ENCODE peak calls at places on chromosomes 16 and 17, in nine cellular contexts. S is PC-3; A is activated T-cell treated with anti-CD3 and anti-CD28 coated beads for 24 hours; F is A549; R is foreskin keratinocyte; Q is H54; U is mammary epithelial cell; J is activated CD4-positive, alpha-beta memory T cell treated with anti-CD3 and anti-CD28 coated beads, Interleukin-2, amount 10 ng/mL, durations not matched to agents 7 days and 5 days; K is NCI-H1417. C is an unnamed sample.

GRCh38 chr16:72860726-72861562 is 187.0 kb downstream of the ZFHX3 start:
- DNase-seq in S (no peak), A (no peak), F (no peak), R (no peak), Q (no peak), U (no peak), J (no peak), K (no peak), C (no peak)

GRCh38 chr16:18853694-18854093 is 52.3 kb upstream of the ARL6IP1 start:
- DNase-seq in S (no peak), A (no peak), F (no peak), R (no peak), Q (no peak), U (peak), J (no peak), K (no peak), C (no peak)

GRCh38 chr17:29138991-29139682 is 41.1 kb downstream of the MYO18A start:
- DNase-seq in S (no peak), A (no peak), F (no peak), R (no peak), Q (no peak), U (no peak), J (peak), K (no peak), C (no peak)

GRCh38 chr16:4936991-4937781 is at the start of gene PPL:
- DNase-seq in S (peak), A (no peak), F (no peak), R (no peak), Q (no peak), U (peak), J (peak), K (peak), C (no peak)

GRCh38 chr17:80029235-80029974 is 6.3 kb downstream of the TBC1D16 start:
- DNase-seq in S (peak), A (no peak), F (no peak), R (no peak), Q (peak), U (peak), J (no peak), K (no peak), C (no peak)

GRCh38 chr16:86414991-86415740 is 95.2 kb upstream of the FOXF1 start:
- DNase-seq in S (no peak), A (no peak), F (no peak), R (no peak), Q (no peak), U (no peak), J (no peak), K (no peak), C (no peak)

GRCh38 chr17:39144414-39144813 is 7.0 kb downstream of the PLXDC1 start:
- DNase-seq in S (peak), A (no peak), F (no peak), R (peak), Q (no peak), U (peak), J (no peak), K (peak), C (no peak)

GRCh38 chr17:73875346-73875745 is 231.1 kb upstream of the SDK2 start:
- DNase-seq in S (no peak), A (no peak), F (no peak), R (no peak), Q (no peak), U (no peak), J (no peak), K (no peak), C (no peak)

GRCh38 chr17:27477050-27477647 is 20.9 kb downstream of the KSR1 start:
- DNase-seq in S (no peak), A (no peak), F (no peak), R (no peak), Q (no peak), U (no peak), J (no peak), K (no peak), C (no peak)

GRCh38 chr16:15037745-15038144 is 18.1 kb downstream of the NTAN1 start:
- DNase-seq in S (no peak), A (no peak), F (no peak), R (no peak), Q (no peak), U (no peak), J (no peak), K (no peak), C (no peak)

GRCh38 chr17:44763170-44763569 is 4.4 kb downstream of the ADAM11 start:
- DNase-seq in S (no peak), A (no peak), F (no peak), R (no peak), Q (no peak), U (no peak), J (no peak), K (no peak), C (no peak)

GRCh38 chr16:67302076-67302475 is 22.7 kb downstream of the PLEKHG4 start:
- DNase-seq in S (no peak), A (no peak), F (no peak), R (no peak), Q (no peak), U (no peak), J (no peak), K (no peak), C (no peak)

GRCh38 chr17:73650147-73650546 is 5.9 kb upstream of the SDK2 start:
- DNase-seq in S (peak), A (no peak), F (no peak), R (no peak), Q (no peak), U (peak), J (no peak), K (no peak), C (no peak)

GRCh38 chr17:59618894-59619312 is 792 bp upstream of the CLTC start:
- DNase-seq in S (no peak), A (no peak), F (peak), R (no peak), Q (no peak), U (no peak), J (no peak), K (no peak), C (no peak)

GRCh38 chr17:82414548-82415281 is 3.4 kb upstream of the HEXD start:
- DNase-seq in S (peak), A (peak), F (peak), R (no peak), Q (peak), U (peak), J (peak), K (peak), C (no peak)

GRCh38 chr17:32502013-32502412 is 15.2 kb downstream of the CDK5R1 start:
- DNase-seq in S (no peak), A (no peak), F (no peak), R (no peak), Q (no peak), U (no peak), J (no peak), K (no peak), C (no peak)

GRCh38 chr17:36608794-36609497 is 7.6 kb downstream of the MRM1 start:
- DNase-seq in S (peak), A (no peak), F (no peak), R (peak), Q (no peak), U (peak), J (peak), K (peak), C (no peak)

GRCh38 chr17:42522798-42523278 is 13.2 kb upstream of the NAGLU start:
- DNase-seq in S (no peak), A (no peak), F (no peak), R (no peak), Q (no peak), U (no peak), J (no peak), K (no peak), C (no peak)

GRCh38 chr17:31533546-31534155 is 142.2 kb downstream of the RAB11FIP4 start:
- DNase-seq in S (peak), A (peak), F (peak), R (peak), Q (peak), U (peak), J (no peak), K (no peak), C (peak)

GRCh38 chr17:43118679-43119615 is 6.2 kb downstream of the BRCA1 start:
- DNase-seq in S (no peak), A (no peak), F (no peak), R (no peak), Q (no peak), U (no peak), J (no peak), K (no peak), C (no peak)

GRCh38 chr17:81492706-81493105 is 19.9 kb downstream of the ACTG1 start:
- DNase-seq in S (no peak), A (no peak), F (no peak), R (no peak), Q (no peak), U (no peak), J (no peak), K (no peak), C (no peak)

GRCh38 chr16:14301150-14302030 is 230.3 kb downstream of the MRTFB start:
- DNase-seq in S (peak), A (no peak), F (peak), R (no peak), Q (peak), U (peak), J (no peak), K (no peak), C (no peak)

GRCh38 chr17:66508896-66509843 is 206.8 kb downstream of the PRKCA start:
- DNase-seq in S (peak), A (peak), F (peak), R (peak), Q (peak), U (peak), J (peak), K (no peak), C (no peak)

GRCh38 chr17:62381561-62381960 is 1.2 kb downstream of the EFCAB3 start:
- DNase-seq in S (no peak), A (no peak), F (no peak), R (no peak), Q (no peak), U (no peak), J (no peak), K (no peak), C (no peak)

GRCh38 chr17:59327891-59328290 is 3.6 kb upstream of the YPEL2 start:
- DNase-seq in S (peak), A (no peak), F (no peak), R (no peak), Q (no peak), U (no peak), J (no peak), K (no peak), C (no peak)

GRCh38 chr16:21336231-21336630 is 58.1 kb upstream of the CRYM start:
- DNase-seq in S (no peak), A (no peak), F (no peak), R (peak), Q (no peak), U (peak), J (no peak), K (no peak), C (no peak)

GRCh38 chr17:27762527-27763305 is 37.6 kb downstream of the NOS2 start:
- DNase-seq in S (peak), A (no peak), F (no peak), R (no peak), Q (no peak), U (peak), J (peak), K (no peak), C (no peak)

GRCh38 chr17:59753522-59754467 is 46.3 kb downstream of the VMP1 start:
- DNase-seq in S (peak), A (no peak), F (peak), R (no peak), Q (peak), U (peak), J (no peak), K (peak), C (peak)

C was measured in HS-27A.